ENCODE peak calls at places on chromosomes 12 and 14, in seven cellular contexts. K, U, G, Q, L, H and Y are unnamed samples. For H3K27me3, the result is how much of the 10 kb centered on the place peaks cover.

GRCh38 chr14:104882325-104882973 is 17.4 kb downstream of the CEP170B start:
- DNase-seq in K (no peak), U (peak), G (no peak), Q (peak), L (peak), H (no peak), Y (no peak)

GRCh38 chr12:7209958-7210357 is 20.5 kb downstream of the PEX5 start:
- DNase-seq in K (no peak), U (no peak), G (no peak), Q (no peak), L (no peak), H (no peak), Y (no peak)

GRCh38 chr14:98984719-98985041 is 287.3 kb downstream of the BCL11B start:
- DNase-seq in K (peak), U (peak), G (no peak), Q (no peak), L (no peak), H (no peak), Y (no peak)

GRCh38 chr14:81302613-81303012 is 81.9 kb upstream of the GTF2A1 start:
- DNase-seq in K (no peak), U (no peak), G (no peak), Q (no peak), L (no peak), H (no peak), Y (no peak)

GRCh38 chr14:51211149-51211548 is 28.9 kb upstream of the TMX1 start:
- DNase-seq in K (no peak), U (peak), G (no peak), Q (no peak), L (no peak), H (no peak), Y (no peak)

GRCh38 chr12:46219892-46220655 is 48.8 kb downstream of the SLC38A1 start:
- DNase-seq in K (peak), U (no peak), G (no peak), Q (peak), L (no peak), H (no peak), Y (no peak)

GRCh38 chr12:78725951-78726550 is 138.5 kb upstream of the SYT1 start:
- DNase-seq in K (no peak), U (no peak), G (no peak), Q (peak), L (no peak), H (no peak), Y (no peak)

GRCh38 chr12:124369901-124370378 is 75.0 kb downstream of the RFLNA start:
- DNase-seq in K (no peak), U (no peak), G (no peak), Q (no peak), L (no peak), H (no peak), Y (no peak)

GRCh38 chr12:47276253-47277070 is 196.7 kb upstream of the AMIGO2 start:
- DNase-seq in K (peak), U (peak), G (no peak), Q (peak), L (no peak), H (no peak), Y (no peak)

GRCh38 chr14:25677111-25677510 is 627.2 kb upstream of the STXBP6 start:
- DNase-seq in K (no peak), U (no peak), G (no peak), Q (no peak), L (no peak), H (no peak), Y (no peak)

GRCh38 chr14:29243355-29243754 is 476.8 kb downstream of the FOXG1 start:
- DNase-seq in K (no peak), U (no peak), G (no peak), Q (no peak), L (no peak), H (no peak), Y (no peak)

GRCh38 chr12:131351319-131352028 is 359.4 kb upstream of the SFSWAP start:
- DNase-seq in K (no peak), U (no peak), G (no peak), Q (no peak), L (no peak), H (peak), Y (no peak)

GRCh38 chr12:123142518-123142840 is 8.4 kb downstream of the PITPNM2 start:
- DNase-seq in K (no peak), U (no peak), G (no peak), Q (no peak), L (no peak), H (peak), Y (no peak)

GRCh38 chr12:34399631-34400422 is 377.5 kb downstream of the ALG10 start:
- DNase-seq in K (no peak), U (peak), G (peak), Q (no peak), L (peak), H (peak), Y (no peak)

GRCh38 chr12:69330475-69331473 is 17.4 kb upstream of the LYZ start:
- DNase-seq in K (peak), U (peak), G (no peak), Q (no peak), L (no peak), H (no peak), Y (no peak)

GRCh38 chr12:32069071-32069470 is 37.6 kb upstream of the BICD1 start:
- DNase-seq in K (no peak), U (no peak), G (no peak), Q (no peak), L (no peak), H (no peak), Y (no peak)

GRCh38 chr14:100279563-100279962 is 26.7 kb downstream of the SLC25A29 start:
- DNase-seq in K (no peak), U (no peak), G (no peak), Q (no peak), L (no peak), H (no peak), Y (no peak)

GRCh38 chr12:90499793-90500192 is 455.2 kb downstream of the CCER1 start:
- DNase-seq in K (no peak), U (no peak), G (no peak), Q (peak), L (no peak), H (no peak), Y (no peak)

GRCh38 chr14:43475762-43476161 is 1031.3 kb downstream of the FSCB start:
- DNase-seq in K (no peak), U (no peak), G (no peak), Q (no peak), L (no peak), H (no peak), Y (no peak)

GRCh38 chr12:13318231-13319015 is 121.9 kb downstream of the EMP1 start:
- DNase-seq in K (no peak), U (no peak), G (no peak), Q (no peak), L (no peak), H (no peak), Y (no peak)

GRCh38 chr12:2960432-2960956 is 1.3 kb downstream of the TEAD4 start:
- DNase-seq in K (no peak), U (peak), G (no peak), Q (peak), L (no peak), H (no peak), Y (no peak)

DNA sequence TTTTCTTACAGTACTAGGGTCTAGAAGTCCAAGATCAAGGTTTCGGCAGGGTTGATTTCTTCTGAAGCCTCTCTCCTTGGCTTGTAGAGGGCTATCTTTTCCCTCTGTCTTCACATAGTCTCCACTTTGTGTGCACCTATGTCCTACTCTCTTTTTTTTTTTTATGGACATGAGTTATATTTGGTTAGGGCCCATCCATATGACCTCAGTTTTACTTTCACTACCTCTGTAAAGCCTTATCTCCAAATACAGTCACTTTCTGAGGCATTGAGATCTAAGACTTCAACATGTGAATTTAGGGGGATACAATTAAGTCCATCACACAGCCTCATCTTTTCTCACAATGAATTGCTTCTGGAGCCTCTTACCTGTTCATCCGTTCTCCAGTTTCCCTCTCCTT is 5.8 kb upstream of the SPTB start:
- DNase-seq in K (no peak), U (no peak), G (no peak), Q (no peak), L (no peak), H (no peak), Y (no peak)
- H3K27me3 ChIP-seq in K (under half), U (under half), G (under half), Q (under half), L (under half), H (under half), Y (under half)

GRCh38 chr12:58268080-58268479 is 326.7 kb downstream of the ATP23 start:
- DNase-seq in K (no peak), U (no peak), G (no peak), Q (no peak), L (no peak), H (no peak), Y (no peak)
- H3K4me3 ChIP-seq in K (no peak), U (no peak), G (no peak), Q (no peak), L (no peak), H (no peak), Y (no peak)

DNA sequence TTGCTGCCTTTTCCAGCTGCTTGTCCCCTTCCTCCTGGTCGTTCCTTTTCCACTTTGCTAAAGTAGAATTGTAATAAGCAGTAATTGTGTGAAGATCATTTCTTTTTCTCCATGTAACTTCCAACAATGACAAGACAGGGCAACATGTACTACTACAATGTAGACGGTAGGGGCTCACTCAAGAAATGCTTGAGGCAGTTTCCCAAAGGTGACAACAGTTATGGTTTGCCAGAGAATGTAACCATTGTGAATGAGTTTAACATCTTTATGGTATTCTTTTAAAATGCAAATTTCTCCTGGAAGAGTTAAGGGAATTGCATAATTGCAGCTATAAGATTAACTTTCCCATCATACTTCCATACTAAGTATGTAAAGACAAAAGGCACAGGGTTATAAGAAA is 23.8 kb upstream of the PHLDA1 start:
- DNase-seq in K (no peak), U (no peak), G (no peak), Q (no peak), L (no peak), H (no peak), Y (no peak)
- TF ChIP-seq CTCF in K (no peak), U (no peak), G (no peak), Q (peak), L (no peak), H (no peak), Y (no peak)

GRCh38 chr12:49546481-49546880 is 7.7 kb downstream of the KCNH3 start:
- DNase-seq in K (no peak), U (no peak), G (no peak), Q (no peak), L (no peak), H (no peak), Y (no peak)
- H3K27me3 ChIP-seq in K (under half), U (under half), G (under half), Q (under half), L (under half), H (under half), Y (under half)

GRCh38 chr14:91867316-91867988 is at the start of gene TC2N:
- DNase-seq in K (peak), U (no peak), G (no peak), Q (no peak), L (no peak), H (no peak), Y (no peak)
- H3K4me3 ChIP-seq in K (peak), U (no peak), G (no peak), Q (no peak), L (no peak), H (no peak), Y (peak)